ENCODE peak calls at places on chromosomes 7 and 10, in ten cellular contexts. One of them, this sample, is unnamed.

GRCh38 chr10:113283189-113283588 is 269.7 kb upstream of the HABP2 start:
- DNase-seq in brain microvascular endothelial cell: no peak
- DNase-seq in T47D: no peak
- DNase-seq in heart right ventricle: no peak
- DNase-seq in breast epithelium: no peak
- DNase-seq in T-cell: no peak
- DNase-seq in HEK293T: peak; percentile 40
- DNase-seq in SIG-M5: no peak
- DNase-seq in EL: no peak
- DNase-seq in stimulated activated CD4-positive, alpha-beta T cell treated with anti-CD3 and anti-CD28 coated beads, Interleukin-2, amount 100 ng/mL, for 24 hours: no peak
- DNase-seq in this sample: no peak

GRCh38 chr10:62230344-62231138 is 38.1 kb downstream of the RTKN2 start:
- DNase-seq in heart right ventricle: no peak
- DNase-seq in stimulated activated CD4-positive, alpha-beta T cell treated with anti-CD3 and anti-CD28 coated beads, Interleukin-2, amount 100 ng/mL, for 24 hours: no peak
- DNase-seq in T-cell: no peak
- DNase-seq in SIG-M5: no peak
- DNase-seq in HEK293T: no peak
- DNase-seq in EL: peak; percentile 54
- DNase-seq in breast epithelium: no peak
- DNase-seq in brain microvascular endothelial cell: peak; percentile 47
- DNase-seq in T47D: no peak
- DNase-seq in this sample: no peak

GRCh38 chr10:131570716-131571307 is 259.3 kb upstream of the TCERG1L start:
- DNase-seq in heart right ventricle: no peak
- DNase-seq in breast epithelium: no peak
- DNase-seq in brain microvascular endothelial cell: no peak
- DNase-seq in HEK293T: no peak
- DNase-seq in T-cell: no peak
- DNase-seq in stimulated activated CD4-positive, alpha-beta T cell treated with anti-CD3 and anti-CD28 coated beads, Interleukin-2, amount 100 ng/mL, for 24 hours: no peak
- DNase-seq in T47D: no peak
- DNase-seq in SIG-M5: no peak
- DNase-seq in EL: no peak
- DNase-seq in this sample: no peak

GRCh38 chr7:50068850-50069551 is 24.0 kb downstream of the ZPBP start:
- DNase-seq in HEK293T: no peak
- DNase-seq in T-cell: peak; percentile 33
- DNase-seq in SIG-M5: no peak
- DNase-seq in heart right ventricle: peak; percentile 15
- DNase-seq in brain microvascular endothelial cell: peak; percentile 42
- DNase-seq in breast epithelium: no peak
- DNase-seq in stimulated activated CD4-positive, alpha-beta T cell treated with anti-CD3 and anti-CD28 coated beads, Interleukin-2, amount 100 ng/mL, for 24 hours: no peak
- DNase-seq in T47D: peak; percentile 28
- DNase-seq in EL: peak; percentile 33
- DNase-seq in this sample: no peak

GRCh38 chr10:74150151-74151056 is at the start of gene AP3M1:
- DNase-seq in stimulated activated CD4-positive, alpha-beta T cell treated with anti-CD3 and anti-CD28 coated beads, Interleukin-2, amount 100 ng/mL, for 24 hours: peak; percentile 81
- DNase-seq in HEK293T: peak; percentile 71
- DNase-seq in EL: no peak
- DNase-seq in heart right ventricle: peak; percentile 88
- DNase-seq in T47D: peak; percentile 88
- DNase-seq in T-cell: peak; percentile 81
- DNase-seq in brain microvascular endothelial cell: no peak
- DNase-seq in SIG-M5: peak; percentile 56
- DNase-seq in breast epithelium: peak; percentile 77
- DNase-seq in this sample: peak; percentile 84

GRCh38 chr7:44153948-44154335 is 12.8 kb upstream of the MYL7 start:
- DNase-seq in HEK293T: no peak
- DNase-seq in EL: no peak
- DNase-seq in T47D: no peak
- DNase-seq in breast epithelium: peak; percentile 31
- DNase-seq in brain microvascular endothelial cell: no peak
- DNase-seq in T-cell: no peak
- DNase-seq in heart right ventricle: no peak
- DNase-seq in SIG-M5: no peak
- DNase-seq in stimulated activated CD4-positive, alpha-beta T cell treated with anti-CD3 and anti-CD28 coated beads, Interleukin-2, amount 100 ng/mL, for 24 hours: no peak
- DNase-seq in this sample: no peak

GRCh38 chr10:11165591-11166543 is 148.2 kb downstream of the CELF2 start:
- DNase-seq in T47D: no peak
- DNase-seq in HEK293T: peak; percentile 64
- DNase-seq in breast epithelium: no peak
- DNase-seq in stimulated activated CD4-positive, alpha-beta T cell treated with anti-CD3 and anti-CD28 coated beads, Interleukin-2, amount 100 ng/mL, for 24 hours: peak; percentile 66
- DNase-seq in heart right ventricle: peak; percentile 62
- DNase-seq in EL: peak; percentile 2
- DNase-seq in brain microvascular endothelial cell: no peak
- DNase-seq in T-cell: peak; percentile 79
- DNase-seq in SIG-M5: peak; percentile 50
- DNase-seq in this sample: peak; percentile 47

GRCh38 chr10:123848564-123849457 is 42.8 kb downstream of the CPXM2 start:
- DNase-seq in T47D: no peak
- DNase-seq in HEK293T: no peak
- DNase-seq in SIG-M5: no peak
- DNase-seq in stimulated activated CD4-positive, alpha-beta T cell treated with anti-CD3 and anti-CD28 coated beads, Interleukin-2, amount 100 ng/mL, for 24 hours: no peak
- DNase-seq in T-cell: no peak
- DNase-seq in brain microvascular endothelial cell: no peak
- DNase-seq in breast epithelium: no peak
- DNase-seq in heart right ventricle: no peak
- DNase-seq in EL: no peak
- DNase-seq in this sample: no peak

GRCh38 chr7:122312789-122313188 is 8.2 kb upstream of the FEZF1 start:
- DNase-seq in T-cell: no peak
- DNase-seq in HEK293T: no peak
- DNase-seq in EL: no peak
- DNase-seq in heart right ventricle: no peak
- DNase-seq in breast epithelium: no peak
- DNase-seq in SIG-M5: no peak
- DNase-seq in stimulated activated CD4-positive, alpha-beta T cell treated with anti-CD3 and anti-CD28 coated beads, Interleukin-2, amount 100 ng/mL, for 24 hours: no peak
- DNase-seq in brain microvascular endothelial cell: no peak
- DNase-seq in T47D: no peak
- DNase-seq in this sample: no peak

GRCh38 chr10:116621476-116621875 is 723 bp downstream of the PNLIPRP2 start:
- DNase-seq in T-cell: no peak
- DNase-seq in SIG-M5: no peak
- DNase-seq in stimulated activated CD4-positive, alpha-beta T cell treated with anti-CD3 and anti-CD28 coated beads, Interleukin-2, amount 100 ng/mL, for 24 hours: no peak
- DNase-seq in heart right ventricle: no peak
- DNase-seq in EL: no peak
- DNase-seq in HEK293T: no peak
- DNase-seq in brain microvascular endothelial cell: no peak
- DNase-seq in T47D: no peak
- DNase-seq in breast epithelium: no peak
- DNase-seq in this sample: no peak

GRCh38 chr10:77605466-77605865 is 32.1 kb downstream of the KCNMA1 start:
- DNase-seq in heart right ventricle: no peak
- DNase-seq in brain microvascular endothelial cell: no peak
- DNase-seq in stimulated activated CD4-positive, alpha-beta T cell treated with anti-CD3 and anti-CD28 coated beads, Interleukin-2, amount 100 ng/mL, for 24 hours: no peak
- DNase-seq in HEK293T: no peak
- DNase-seq in breast epithelium: no peak
- DNase-seq in SIG-M5: no peak
- DNase-seq in T-cell: no peak
- DNase-seq in T47D: no peak
- DNase-seq in EL: peak; percentile 57
- DNase-seq in this sample: no peak

GRCh38 chr7:129295015-129295423 is 70.2 kb downstream of the AHCYL2 start:
- DNase-seq in EL: peak; percentile 3
- DNase-seq in T-cell: no peak
- DNase-seq in SIG-M5: no peak
- DNase-seq in T47D: no peak
- DNase-seq in heart right ventricle: no peak
- DNase-seq in stimulated activated CD4-positive, alpha-beta T cell treated with anti-CD3 and anti-CD28 coated beads, Interleukin-2, amount 100 ng/mL, for 24 hours: no peak
- DNase-seq in brain microvascular endothelial cell: peak; percentile 45
- DNase-seq in breast epithelium: no peak
- DNase-seq in HEK293T: no peak
- DNase-seq in this sample: peak; percentile 21

GRCh38 chr10:22491931-22492615 is 146.8 kb downstream of the SPAG6 start:
- DNase-seq in SIG-M5: no peak
- DNase-seq in brain microvascular endothelial cell: no peak
- DNase-seq in stimulated activated CD4-positive, alpha-beta T cell treated with anti-CD3 and anti-CD28 coated beads, Interleukin-2, amount 100 ng/mL, for 24 hours: peak; percentile 5
- DNase-seq in heart right ventricle: no peak
- DNase-seq in breast epithelium: no peak
- DNase-seq in HEK293T: no peak
- DNase-seq in EL: no peak
- DNase-seq in T47D: no peak
- DNase-seq in T-cell: peak; percentile 13
- DNase-seq in this sample: no peak

GRCh38 chr10:92778091-92778490 is 70.2 kb upstream of the EXOC6 start:
- DNase-seq in EL: no peak
- DNase-seq in T47D: no peak
- DNase-seq in T-cell: no peak
- DNase-seq in breast epithelium: no peak
- DNase-seq in HEK293T: no peak
- DNase-seq in brain microvascular endothelial cell: no peak
- DNase-seq in heart right ventricle: no peak
- DNase-seq in stimulated activated CD4-positive, alpha-beta T cell treated with anti-CD3 and anti-CD28 coated beads, Interleukin-2, amount 100 ng/mL, for 24 hours: no peak
- DNase-seq in SIG-M5: no peak
- DNase-seq in this sample: no peak

GRCh38 chr7:24587853-24588252 is 14.6 kb downstream of the PALS2 start:
- DNase-seq in brain microvascular endothelial cell: no peak
- DNase-seq in HEK293T: no peak
- DNase-seq in EL: peak; percentile 9
- DNase-seq in breast epithelium: no peak
- DNase-seq in SIG-M5: no peak
- DNase-seq in stimulated activated CD4-positive, alpha-beta T cell treated with anti-CD3 and anti-CD28 coated beads, Interleukin-2, amount 100 ng/mL, for 24 hours: peak; percentile 12
- DNase-seq in T47D: no peak
- DNase-seq in T-cell: peak; percentile 69
- DNase-seq in heart right ventricle: no peak
- DNase-seq in this sample: no peak

GRCh38 chr7:30433082-30433481 is 45.5 kb downstream of the NOD1 start:
- DNase-seq in heart right ventricle: peak; percentile 52
- DNase-seq in T47D: no peak
- DNase-seq in T-cell: no peak
- DNase-seq in stimulated activated CD4-positive, alpha-beta T cell treated with anti-CD3 and anti-CD28 coated beads, Interleukin-2, amount 100 ng/mL, for 24 hours: no peak
- DNase-seq in breast epithelium: peak; percentile 62
- DNase-seq in EL: no peak
- DNase-seq in brain microvascular endothelial cell: peak; percentile 3
- DNase-seq in HEK293T: no peak
- DNase-seq in SIG-M5: peak; percentile 49
- DNase-seq in this sample: peak; percentile 55

GRCh38 chr10:13834581-13835286 is 248.0 kb downstream of the PRPF18 start:
- DNase-seq in brain microvascular endothelial cell: peak; percentile 83
- DNase-seq in T47D: no peak
- DNase-seq in heart right ventricle: peak; percentile 55
- DNase-seq in stimulated activated CD4-positive, alpha-beta T cell treated with anti-CD3 and anti-CD28 coated beads, Interleukin-2, amount 100 ng/mL, for 24 hours: no peak
- DNase-seq in EL: no peak
- DNase-seq in SIG-M5: no peak
- DNase-seq in T-cell: no peak
- DNase-seq in breast epithelium: no peak
- DNase-seq in HEK293T: peak; percentile 25
- DNase-seq in this sample: no peak

This sample was measured in AG08396.